ENCODE peak calls at places on chromosomes 4 and X, in five cellular contexts. V is foreskin fibroblast, H is fibroblast of lung, O is HCT116, E is tibial nerve. L is an unnamed sample.

GRCh38 chrX:636971-637659 is 6.5 kb downstream of the SHOX start:
- DNase-seq in H (no peak), E (no peak), O (no peak), V (peak; percentile 32), L (no peak)

GRCh38 chrX:45602151-45602550 is 401.5 kb upstream of the DIPK2B start:
- DNase-seq in O (no peak), E (no peak), H (peak; percentile 69), V (peak; percentile 39), L (no peak)

GRCh38 chr4:38163216-38164006 is 203.2 kb downstream of the PTTG2 start:
- DNase-seq in E (no peak), V (peak; percentile 62), H (peak; percentile 86), O (no peak), L (no peak)

GRCh38 chr4:10100734-10101216 is 15.8 kb downstream of the WDR1 start:
- DNase-seq in O (no peak), E (no peak), V (no peak), H (no peak), L (no peak)

GRCh38 chr4:85963231-85963630 is 396.6 kb downstream of the MAPK10 start:
- DNase-seq in E (no peak), H (no peak), O (no peak), V (peak; percentile 48), L (no peak)

GRCh38 chrX:134692990-134693389 is 34.7 kb upstream of the PLAC1 start:
- DNase-seq in O (no peak), H (peak; percentile 86), E (no peak), V (peak; percentile 74), L (no peak)

GRCh38 chr4:18815779-18816173 is 794.2 kb upstream of the LCORL start:
- DNase-seq in E (no peak), V (no peak), H (no peak), O (no peak), L (no peak)

GRCh38 chr4:85423414-85423813 is 51.5 kb upstream of the ARHGAP24 start:
- DNase-seq in V (peak; percentile 5), O (no peak), E (no peak), H (peak; percentile 40), L (no peak)

GRCh38 chrX:17812763-17813162 is 48.3 kb downstream of the RAI2 start:
- DNase-seq in H (no peak), V (peak; percentile 74), E (no peak), O (no peak), L (no peak)

GRCh38 chrX:16771483-16772398 is 14.5 kb upstream of the TXLNG start:
- DNase-seq in O (peak; percentile 81), V (peak; percentile 52), H (peak; percentile 86), E (no peak), L (peak; percentile 47)

GRCh38 chr4:127120706-127121105 is 512.1 kb upstream of the INTU start:
- DNase-seq in E (no peak), V (no peak), O (no peak), H (no peak), L (no peak)

GRCh38 chrX:108396188-108396885 is 41.9 kb downstream of the COL4A6 start:
- DNase-seq in H (peak; percentile 43), O (peak; percentile 47), V (peak; percentile 49), E (no peak), L (no peak)

GRCh38 chr4:72631296-72631695 is 62.3 kb upstream of the ADAMTS3 start:
- DNase-seq in E (peak; percentile 26), O (no peak), V (peak; percentile 77), H (peak; percentile 96), L (peak; percentile 75)

GRCh38 chrX:132001127-132001526 is 22.0 kb upstream of the STK26 start:
- DNase-seq in H (no peak), O (no peak), E (no peak), V (no peak), L (no peak)

GRCh38 chr4:40202474-40202873 is 5.6 kb downstream of the RHOH start:
- DNase-seq in E (no peak), O (no peak), H (no peak), V (no peak), L (no peak)

GRCh38 chrX:150234126-150234525 is 129.0 kb upstream of the MAMLD1 start:
- DNase-seq in V (peak; percentile 61), H (peak; percentile 72), O (no peak), E (no peak), L (no peak)

GRCh38 chr4:47488706-47489105 is 3.6 kb downstream of the ATP10D start:
- DNase-seq in H (no peak), E (no peak), V (no peak), O (no peak), L (no peak)

GRCh38 chrX:63561425-63561824 is 210.3 kb upstream of the SPIN4 start:
- DNase-seq in O (no peak), V (peak; percentile 4), H (peak; percentile 4), E (no peak), L (no peak)

DNA sequence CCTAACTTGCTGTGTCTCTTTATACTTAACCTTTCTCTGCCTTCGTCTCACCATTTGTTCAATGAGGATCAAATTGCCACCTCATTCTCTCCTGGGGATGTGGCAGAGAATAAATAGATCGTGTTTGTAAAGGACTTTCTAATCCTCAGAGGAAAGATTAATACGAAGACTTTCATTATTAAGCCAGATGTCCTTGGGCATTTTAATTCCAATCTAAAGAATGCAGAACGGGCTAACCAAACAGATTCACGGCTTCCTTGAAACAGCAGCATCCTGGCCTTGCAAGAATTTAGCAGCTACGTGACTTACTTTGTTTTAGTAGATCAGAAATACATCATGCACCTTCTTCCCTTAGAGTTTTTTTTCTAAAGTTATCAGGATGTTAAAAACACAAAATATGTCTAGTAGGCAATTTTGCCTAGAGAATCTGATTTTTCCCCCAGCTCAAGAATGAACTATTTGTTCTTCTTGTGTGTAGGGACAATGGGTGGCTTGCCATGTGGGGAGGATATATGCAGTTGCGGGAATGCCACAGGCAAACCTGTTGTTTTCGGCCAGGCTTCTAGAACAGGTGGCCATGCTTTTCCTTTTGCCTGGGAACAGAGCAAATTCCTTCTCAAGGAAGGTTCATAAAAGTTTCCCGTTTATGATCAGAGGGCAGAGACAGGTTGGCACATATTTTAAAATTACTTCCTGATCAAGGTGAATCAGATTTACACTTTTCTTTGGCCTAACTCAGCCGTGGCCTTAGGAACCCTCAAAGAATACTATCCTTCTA is 3.0 kb downstream of the MID1 start:
- DNase-seq in E (no peak), H (peak; percentile 14), V (peak; percentile 17), O (no peak), L (no peak)
- H3K4me3 ChIP-seq in E (no peak overlapping the region), H (peak overlapping the region; percentile 49), V (peak overlapping the region; percentile 86), O (peak overlapping the region; percentile 77), L (peak overlapping the region; percentile 59)

GRCh38 chr4:185535818-185536729 is 767 bp upstream of the PDLIM3 start:
- DNase-seq in V (peak; percentile 45), H (peak; percentile 26), E (no peak), O (no peak), L (no peak)

GRCh38 chr4:185534534-185534849 is 815 bp downstream of the PDLIM3 start:
- DNase-seq in V (no peak), H (no peak), E (no peak), O (no peak), L (no peak)

GRCh38 chr4:185532795-185533324 is 2.4 kb downstream of the PDLIM3 start:
- DNase-seq in V (no peak), O (no peak), H (no peak), E (no peak), L (no peak)

GRCh38 chr4:185532327-185532726 is 3.0 kb downstream of the PDLIM3 start:
- DNase-seq in E (no peak), H (no peak), V (no peak), O (no peak), L (no peak)

GRCh38 chr4:185534850-185535761 is at the start of gene PDLIM3:
- DNase-seq in O (peak; percentile 12), E (no peak), V (peak; percentile 58), H (peak; percentile 60), L (no peak)
- TF ChIP-seq CTCF in O (no peak), E (no peak), V (no peak), H (no peak), L (no peak)

GRCh38 chr4:2879026-2879425 is 35.4 kb downstream of the ADD1 start:
- DNase-seq in O (no peak), V (no peak), E (no peak), H (no peak), L (no peak)

GRCh38 chr4:2881431-2881830 is 37.8 kb downstream of the ADD1 start:
- DNase-seq in H (no peak), O (no peak), E (no peak), V (no peak), L (no peak)

GRCh38 chr4:2886161-2886560 is 42.5 kb downstream of the ADD1 start:
- DNase-seq in H (no peak), O (no peak), V (no peak), E (no peak), L (no peak)

GRCh38 chr4:2878346-2878745 is 34.7 kb downstream of the ADD1 start:
- DNase-seq in H (no peak), E (no peak), V (no peak), O (no peak), L (no peak)

DNA sequence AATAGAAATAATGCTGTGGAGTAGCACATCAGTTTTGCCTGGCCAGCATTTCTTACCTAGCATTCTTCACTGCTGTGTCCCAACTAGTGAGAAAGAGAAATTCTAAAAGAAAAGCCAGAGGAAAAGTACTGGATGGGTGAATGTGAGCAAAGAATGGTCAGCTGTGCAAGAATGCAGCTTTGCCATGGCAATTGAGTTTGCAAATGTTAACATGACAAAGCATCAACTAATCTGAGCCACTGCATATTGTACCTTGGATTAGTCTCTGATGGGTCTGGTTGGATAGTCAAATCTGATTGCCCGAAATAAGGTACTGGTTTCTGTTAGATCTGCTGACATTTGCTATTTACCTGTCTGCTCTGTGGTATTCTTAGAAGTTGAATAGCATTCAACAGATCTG is 38.7 kb downstream of the ADD1 start:
- DNase-seq in O (no peak), H (no peak), E (no peak), V (no peak), L (no peak)
- H3K4me3 ChIP-seq in O (no peak overlapping the region), H (no peak overlapping the region), E (no peak overlapping the region), V (no peak overlapping the region), L (no peak overlapping the region)

GRCh38 chr4:183429489-183429888 is 14.9 kb upstream of the CDKN2AIP start:
- DNase-seq in V (no peak), E (no peak), H (no peak), O (no peak), L (no peak)

GRCh38 chr4:183430987-183431347 is 13.5 kb upstream of the CDKN2AIP start:
- DNase-seq in V (no peak), H (no peak), E (no peak), O (no peak), L (no peak)

GRCh38 chr4:183426507-183426906 is 17.9 kb upstream of the CDKN2AIP start:
- DNase-seq in O (no peak), V (no peak), H (no peak), E (no peak), L (no peak)

GRCh38 chr4:183431614-183432013 is 12.8 kb upstream of the CDKN2AIP start:
- DNase-seq in V (no peak), O (no peak), E (no peak), H (no peak), L (no peak)

DNA sequence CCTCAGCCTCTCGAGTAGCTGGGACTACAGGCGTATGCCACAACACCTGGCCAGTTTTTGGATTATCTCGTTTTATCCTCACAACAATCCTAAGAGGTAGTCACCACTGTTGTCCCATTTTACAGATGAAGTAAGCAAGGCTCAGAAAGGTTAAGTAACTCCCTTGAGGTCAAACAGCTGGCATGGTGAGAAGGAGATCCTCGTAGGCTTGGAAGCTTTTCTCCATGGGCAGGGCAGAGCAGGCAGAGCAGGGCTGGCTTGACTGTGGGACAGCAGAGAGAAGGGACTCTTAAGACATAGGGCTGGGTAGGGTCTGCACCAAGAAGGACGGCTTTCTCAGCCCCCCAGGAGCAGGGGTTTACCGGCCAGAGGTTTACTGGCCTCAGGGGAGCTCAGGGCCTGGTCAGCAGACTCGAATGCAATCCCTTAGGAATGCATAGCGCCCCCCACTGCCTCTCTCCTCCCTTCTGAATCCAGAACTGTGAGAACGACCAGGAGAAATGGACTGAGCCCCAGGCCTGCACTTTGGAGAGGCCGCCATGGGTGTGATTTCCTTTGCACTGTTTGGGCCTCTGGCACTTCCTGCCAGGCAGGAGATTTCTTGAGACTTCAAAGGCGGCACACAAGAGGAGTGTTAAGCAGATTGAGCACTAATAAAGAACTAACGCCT is 14.0 kb upstream of the CDKN2AIP start:
- DNase-seq in V (peak; percentile 44), E (no peak), O (no peak), H (no peak), L (no peak)
- TF ChIP-seq CTCF in V (no peak), E (no peak), O (no peak), H (no peak), L (no peak)

L was measured in astrocyte of the cerebellum.